ENCODE peak calls at places on chromosomes 12 and 14, in six cellular contexts. K is bronchial epithelial cell, C is fibroblast of lung, A is cardiac muscle cell, J is HFFc6, N is pancreas. E is an unnamed sample.
A peak's percentile ranks its signal among the peaks of the same experiment; 100 is the strongest.

GRCh38 chr12:100375023-100375737 is 18.3 kb downstream of the SLC17A8 start:
- DNase-seq in A (peak; percentile 84), C (peak; percentile 66), K (no peak), J (no peak), N (peak; percentile 27), E (no peak)

GRCh38 chr12:107317751-107318553 is 224.6 kb upstream of the CRY1 start:
- DNase-seq in A (peak; percentile 83), N (peak; percentile 83), K (peak; percentile 87), J (no peak), C (peak; percentile 95), E (peak; percentile 81)

GRCh38 chr12:53743277-53744129 is 8.3 kb downstream of the CISTR start:
- DNase-seq in J (no peak), C (peak; percentile 32), K (peak; percentile 41), N (peak; percentile 51), A (peak; percentile 64), E (peak; percentile 81)

GRCh38 chr12:103813949-103814348 is 27.1 kb downstream of the NT5DC3 start:
- DNase-seq in K (no peak), J (no peak), C (no peak), N (no peak), A (peak; percentile 27), E (no peak)

GRCh38 chr12:67647251-67647546 is 1.3 kb upstream of the DYRK2 start:
- DNase-seq in K (no peak), N (no peak), C (no peak), A (no peak), J (no peak), E (no peak)

GRCh38 chr14:59199614-59200013 is 11.1 kb downstream of the DAAM1 start:
- DNase-seq in C (no peak), K (no peak), N (no peak), A (no peak), J (no peak), E (no peak)

GRCh38 chr12:5511644-5512584 is 80.0 kb downstream of the NTF3 start:
- DNase-seq in J (peak; percentile 24), N (no peak), K (no peak), C (peak; percentile 12), A (peak; percentile 56), E (peak; percentile 30)

GRCh38 chr12:80058586-80058985 is 40.8 kb upstream of the OTOGL start:
- DNase-seq in N (no peak), C (no peak), A (no peak), K (no peak), J (no peak), E (no peak)

GRCh38 chr12:462936-463705 is 3.4 kb downstream of the B4GALNT3 start:
- DNase-seq in N (no peak), A (no peak), K (peak; percentile 85), C (peak; percentile 42), J (no peak), E (no peak)

GRCh38 chr12:104827587-104827986 is 130.5 kb downstream of the SLC41A2 start:
- DNase-seq in N (no peak), J (no peak), A (no peak), K (no peak), C (no peak), E (no peak)

GRCh38 chr14:105389534-105389933 is 8.8 kb upstream of the TEX22 start:
- DNase-seq in A (no peak), J (no peak), N (peak; percentile 25), C (no peak), K (no peak), E (no peak)

GRCh38 chr12:23555808-23556207 is 393.7 kb downstream of the SOX5 start:
- DNase-seq in A (no peak), J (no peak), C (no peak), K (no peak), N (no peak), E (no peak)

GRCh38 chr12:74620932-74621331 is 83.3 kb downstream of the ATXN7L3B start:
- DNase-seq in K (no peak), N (no peak), J (no peak), C (no peak), A (no peak), E (no peak)

GRCh38 chr14:95274283-95274682 is 45.4 kb downstream of the CLMN start:
- DNase-seq in N (no peak), K (no peak), J (no peak), A (no peak), C (no peak), E (no peak)

GRCh38 chr14:105077649-105077995 is 12.4 kb upstream of the GPR132 start:
- DNase-seq in K (no peak), N (no peak), J (no peak), C (no peak), A (no peak), E (no peak)

GRCh38 chr12:4273651-4274395 is at the start of gene CCND2:
- DNase-seq in J (no peak), A (peak; percentile 73), N (peak; percentile 82), C (peak; percentile 68), K (peak; percentile 78), E (peak; percentile 90)

GRCh38 chr12:94941440-94941862 is 62.0 kb downstream of the NDUFA12 start:
- DNase-seq in A (peak; percentile 63), K (peak; percentile 98), N (no peak), J (peak; percentile 92), C (peak; percentile 82), E (peak; percentile 20)

GRCh38 chr12:94670885-94671284 is 20.5 kb upstream of the TMCC3 start:
- DNase-seq in C (no peak), J (no peak), N (no peak), A (peak; percentile 38), K (no peak), E (no peak)

GRCh38 chr12:22321018-22321605 is 13.4 kb downstream of the ST8SIA1 start:
- DNase-seq in K (no peak), C (no peak), N (no peak), J (no peak), A (no peak), E (no peak)

GRCh38 chr14:104678901-104679705 is 10.3 kb upstream of the INF2 start:
- DNase-seq in J (no peak), N (peak; percentile 35), C (no peak), A (no peak), K (no peak), E (no peak)

DNA sequence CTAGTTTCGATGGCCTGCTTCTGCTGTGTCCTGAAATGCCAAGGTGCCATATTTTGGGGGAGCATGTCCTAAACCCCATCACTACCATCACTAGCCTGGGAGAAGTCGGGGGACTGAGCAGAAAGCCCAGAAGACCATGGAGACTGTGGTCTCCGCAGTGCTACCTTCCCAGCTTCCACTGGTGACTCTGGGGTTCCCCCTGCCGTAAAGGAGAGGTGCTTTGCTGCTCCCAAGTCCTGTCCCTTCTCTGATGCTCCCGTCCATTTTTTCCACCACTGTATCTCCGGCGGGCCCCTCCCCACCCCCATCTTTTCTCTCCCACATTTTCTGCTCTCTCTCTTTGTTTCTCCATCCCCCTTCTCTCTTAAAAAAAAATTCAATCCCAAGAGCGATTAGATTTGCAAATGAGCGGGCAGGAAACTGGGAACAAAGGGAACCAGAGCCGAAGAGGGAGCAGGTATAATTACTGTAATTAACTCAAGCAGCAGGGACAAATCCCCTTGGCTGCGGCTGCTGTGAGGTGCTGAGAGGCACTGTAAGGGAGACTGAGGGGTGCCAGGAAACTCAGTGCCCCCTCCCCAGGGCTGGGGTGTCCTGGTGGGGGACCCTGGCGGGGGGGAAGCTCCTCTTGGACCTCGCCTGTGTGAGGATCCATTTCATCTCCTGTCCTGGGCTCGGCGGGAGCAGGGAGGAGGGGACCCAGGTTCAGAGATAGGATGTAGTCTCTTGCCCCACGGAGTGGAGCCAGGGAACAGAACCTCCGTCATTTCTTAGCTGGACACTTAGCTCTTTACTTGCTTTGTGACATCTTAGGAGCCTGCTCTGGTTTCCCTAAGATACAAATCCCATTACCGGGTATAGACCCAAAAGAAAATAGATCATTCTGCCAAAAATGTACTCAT is 140.5 kb upstream of the NRXN3 start:
- DNase-seq in N (no peak), K (no peak), J (no peak), C (no peak), A (peak; percentile 3), E (no peak)
- TF ChIP-seq CTCF in N (no peak), K (peak; percentile 41), J (no peak), C (no peak), A (peak; percentile 21), E (no peak)

GRCh38 chr12:46580445-46580844 is 207.9 kb upstream of the SLC38A2 start:
- DNase-seq in K (peak; percentile 63), N (no peak), J (no peak), A (no peak), C (no peak), E (no peak)

GRCh38 chr12:46590991-46591703 is 218.6 kb upstream of the SLC38A2 start:
- DNase-seq in N (no peak), K (peak; percentile 32), J (no peak), A (no peak), C (no peak), E (no peak)

GRCh38 chr12:46585854-46586621 is 213.5 kb upstream of the SLC38A2 start:
- DNase-seq in J (peak; percentile 38), N (peak; percentile 48), C (peak; percentile 87), K (peak; percentile 90), A (peak; percentile 75), E (no peak)
- TF ChIP-seq CTCF in J (no peak), N (no peak), C (no peak), K (no peak), A (no peak), E (no peak)

DNA sequence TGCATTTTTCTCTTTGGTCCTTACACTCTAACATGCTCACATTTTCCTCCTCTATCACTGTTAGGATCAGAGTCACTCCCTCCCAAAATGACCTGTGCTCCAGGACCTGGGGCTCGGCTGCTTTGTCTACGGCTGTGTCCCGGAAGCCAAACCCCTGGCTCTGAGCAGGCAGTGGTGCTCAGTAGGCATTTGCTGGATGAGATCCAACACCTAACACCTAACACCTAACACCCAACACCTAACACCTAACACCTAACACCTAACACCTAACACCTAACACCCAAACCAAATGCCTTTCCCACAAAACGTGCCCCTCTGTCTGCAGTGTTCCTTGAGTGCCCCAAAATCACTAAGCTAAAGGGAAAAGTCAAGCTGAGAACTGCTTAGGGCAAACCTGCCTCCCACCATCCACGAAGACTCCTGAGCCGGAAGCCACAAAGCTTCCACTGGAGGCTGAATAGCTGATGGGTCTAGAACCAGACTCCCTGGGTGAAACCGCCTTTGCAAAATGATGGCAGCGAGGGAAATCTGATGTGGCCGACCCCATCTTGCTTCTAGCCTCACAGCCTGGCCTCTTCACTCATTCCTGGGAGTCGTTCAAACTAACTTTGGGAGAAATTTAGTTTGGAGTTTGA is 29.2 kb downstream of the HSP90AA1 start:
- DNase-seq in C (no peak), J (no peak), A (no peak), K (no peak), N (no peak), E (no peak)
- TF ChIP-seq CTCF in C (no peak), J (no peak), A (no peak), K (no peak), N (no peak), E (no peak)

DNA sequence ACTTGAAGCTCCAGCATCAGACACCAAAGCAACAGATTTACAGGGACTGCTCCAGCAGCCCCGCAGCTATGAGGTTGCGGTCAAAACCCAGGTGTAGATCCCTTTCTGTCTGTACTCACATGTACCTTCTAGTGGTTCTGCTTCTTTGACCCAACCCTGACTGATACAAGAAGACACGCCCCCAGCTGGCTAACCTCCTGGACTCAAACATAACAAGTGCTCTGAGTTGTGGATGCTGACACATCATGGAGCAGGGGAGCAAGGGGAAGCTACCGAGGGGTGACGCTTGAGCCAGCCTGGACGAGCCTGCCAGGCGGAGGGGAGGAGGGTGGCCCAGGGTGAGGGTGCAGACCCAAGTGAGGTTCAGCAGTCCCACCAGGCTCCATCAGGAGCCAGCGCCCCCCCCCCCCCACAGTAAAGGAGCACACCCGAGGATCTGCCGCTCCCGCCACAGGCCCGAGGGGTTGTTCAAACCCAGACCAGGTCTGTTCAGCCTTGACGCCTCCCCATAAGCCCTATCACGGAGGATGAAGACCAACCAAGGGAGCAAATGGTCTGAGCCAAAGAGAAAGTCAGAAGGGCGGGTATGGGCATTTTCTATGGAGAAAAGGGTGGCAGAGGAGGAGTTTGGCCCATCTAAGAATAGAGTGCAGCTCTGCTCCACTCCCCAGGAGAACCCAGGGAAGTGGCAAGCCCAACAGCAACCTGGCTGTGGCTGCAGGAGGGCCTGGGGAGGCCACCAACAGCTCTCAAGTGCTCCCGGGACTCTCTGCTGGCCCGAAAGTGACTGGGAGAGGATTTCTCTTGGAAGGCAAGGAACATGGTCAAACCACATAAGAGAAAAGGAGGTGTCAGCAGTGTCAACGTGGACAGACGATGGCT is 229.4 kb downstream of the BCL11B start:
- DNase-seq in K (no peak), A (no peak), N (no peak), C (no peak), J (no peak), E (no peak)
- TF ChIP-seq CTCF in K (no peak), A (no peak), N (no peak), C (no peak), J (no peak), E (no peak)

E was measured in GM13977.